ENCODE peak calls at places on chromosomes 7 and 10, in six cellular contexts. S is foreskin keratinocyte, T is NCI-H748 treated with DMSO at 0.1 percent for 48 hours, G is HFF-Myc, W is cerebellar cortex, A is HCT116. N is an unnamed sample.

GRCh38 chr10:79468015-79468560 is 22.7 kb upstream of the ZCCHC24 start:
- DNase-seq in T (no peak), G (no peak), W (no peak), S (no peak), A (no peak), N (no peak)

GRCh38 chr10:18157909-18158308 is 17.7 kb downstream of the CACNB2 start:
- DNase-seq in A (no peak), W (no peak), T (no peak), G (no peak), S (no peak), N (no peak)

GRCh38 chr7:20232848-20233247 is 15.7 kb upstream of the MACC1 start:
- DNase-seq in W (no peak), A (no peak), T (no peak), S (no peak), G (no peak), N (no peak)

GRCh38 chr10:88062798-88063472 is 199.5 kb downstream of the PTEN start:
- DNase-seq in A (no peak), G (no peak), T (no peak), W (no peak), S (no peak), N (no peak)

GRCh38 chr10:67676208-67676825 is 19.7 kb downstream of the CTNNA3 start:
- DNase-seq in T (no peak), S (no peak), G (no peak), W (no peak), A (no peak), N (no peak)

GRCh38 chr7:41107938-41108448 is 594.9 kb downstream of the INHBA start:
- DNase-seq in S (peak; percentile 99), A (no peak), T (no peak), W (no peak), G (no peak), N (no peak)

GRCh38 chr10:17756557-17757208 is 4.7 kb downstream of the TMEM236 start:
- DNase-seq in A (no peak), G (no peak), T (no peak), S (no peak), W (no peak), N (no peak)

GRCh38 chr7:1725199-1725701 is 55.2 kb downstream of the ELFN1 start:
- DNase-seq in A (no peak), G (peak; percentile 7), T (peak; percentile 67), W (peak; percentile 69), S (no peak), N (no peak)

GRCh38 chr10:28202941-28203352 is 99.9 kb downstream of the MPP7 start:
- DNase-seq in T (no peak), G (no peak), W (no peak), A (no peak), S (no peak), N (no peak)

GRCh38 chr7:25025218-25025671 is 45.3 kb upstream of the OSBPL3 start:
- DNase-seq in T (no peak), G (peak; percentile 78), W (no peak), A (no peak), S (peak; percentile 68), N (peak; percentile 35)

GRCh38 chr7:121369462-121369861 is 26.6 kb downstream of the FAM3C start:
- DNase-seq in G (no peak), A (no peak), S (no peak), T (no peak), W (no peak), N (no peak)

GRCh38 chr10:5343561-5343960 is 21.2 kb upstream of the UCN3 start:
- DNase-seq in W (no peak), T (no peak), A (no peak), S (no peak), G (peak; percentile 2), N (no peak)

GRCh38 chr10:102235598-102235920 is 5.8 kb downstream of the PITX3 start:
- DNase-seq in G (no peak), A (no peak), W (no peak), S (peak; percentile 53), T (no peak), N (no peak)

GRCh38 chr7:124459101-124460052 is 306.2 kb downstream of the GPR37 start:
- DNase-seq in G (peak; percentile 3), S (peak; percentile 40), W (no peak), A (no peak), T (no peak), N (no peak)

GRCh38 chr7:156576216-156577063 is 64.1 kb upstream of the RNF32 start:
- DNase-seq in T (no peak), S (no peak), W (no peak), A (no peak), G (no peak), N (no peak)

GRCh38 chr7:151756076-151756731 is 120.7 kb downstream of the PRKAG2 start:
- DNase-seq in G (peak; percentile 35), S (peak; percentile 29), A (peak; percentile 26), W (no peak), T (no peak), N (no peak)

GRCh38 chr10:111077715-111078504 is 1.1 kb downstream of the ADRA2A start:
- DNase-seq in A (no peak), T (no peak), G (no peak), S (no peak), W (peak; percentile 18), N (no peak)

GRCh38 chr10:74969530-74969929 is 141.9 kb upstream of the SAMD8 start:
- DNase-seq in G (no peak), W (no peak), A (no peak), T (no peak), S (no peak), N (no peak)

GRCh38 chr10:119135517-119135890 is 30.0 kb downstream of the SFXN4 start:
- DNase-seq in A (no peak), T (no peak), S (no peak), W (no peak), G (no peak), N (no peak)

GRCh38 chr10:107144490-107144889 is 20.0 kb downstream of the SORCS1 start:
- DNase-seq in A (no peak), G (no peak), S (no peak), W (no peak), T (no peak), N (no peak)

GRCh38 chr7:37516610-37517108 is 68.0 kb upstream of the ELMO1 start:
- DNase-seq in T (no peak), G (no peak), W (no peak), S (no peak), A (no peak), N (no peak)

GRCh38 chr7:106840342-106840741 is 24.7 kb upstream of the PIK3CG start:
- DNase-seq in T (no peak), A (no peak), S (peak; percentile 11), G (no peak), W (no peak), N (peak; percentile 47)

GRCh38 chr10:100186253-100186780 is 488 bp upstream of the ERLIN1 start:
- DNase-seq in S (no peak), A (no peak), T (peak; percentile 26), W (peak; percentile 54), G (no peak), N (no peak)

GRCh38 chr7:99559276-99559915 is 954 bp downstream of the ZNF655 start:
- DNase-seq in W (no peak), G (no peak), T (no peak), A (no peak), S (no peak), N (no peak)

GRCh38 chr7:90006988-90007387 is 147.3 kb upstream of the STEAP1 start:
- DNase-seq in S (no peak), G (no peak), A (no peak), W (no peak), T (peak; percentile 57), N (no peak)

GRCh38 chr7:149856-150636 is 42.3 kb upstream of the FAM20C start:
- DNase-seq in T (no peak), W (no peak), S (no peak), A (no peak), G (no peak), N (no peak)

GRCh38 chr10:27959093-27959715 is 39.7 kb downstream of the ODAD2 start:
- DNase-seq in A (no peak), S (no peak), G (no peak), T (no peak), W (no peak), N (no peak)

GRCh38 chr10:123269675-123270074 is 115.5 kb downstream of the BUB3 start:
- DNase-seq in G (no peak), A (no peak), T (no peak), W (no peak), S (no peak), N (no peak)

GRCh38 chr10:118445535-118445934 is 103.4 kb upstream of the FAM204A start:
- DNase-seq in W (no peak), S (no peak), A (no peak), T (no peak), G (no peak), N (no peak)

GRCh38 chr7:125599387-125599786 is 669.8 kb upstream of the POT1 start:
- DNase-seq in T (no peak), A (no peak), W (no peak), G (no peak), S (no peak), N (no peak)

GRCh38 chr7:79272066-79272669 is 181.3 kb downstream of the MAGI2 start:
- DNase-seq in A (peak; percentile 39), S (no peak), T (peak; percentile 22), W (no peak), G (peak; percentile 43), N (no peak)

GRCh38 chr10:64859911-64860310 is 1338.7 kb downstream of the REEP3 start:
- DNase-seq in W (no peak), T (no peak), S (no peak), A (no peak), G (no peak), N (no peak)

GRCh38 chr7:112937651-112938390 is 147.6 kb upstream of the TMEM168 start:
- DNase-seq in T (no peak), A (no peak), S (no peak), W (no peak), G (no peak), N (peak; percentile 24)

GRCh38 chr7:149494738-149495368 is 2.8 kb downstream of the ZNF746 start:
- DNase-seq in S (no peak), T (no peak), G (no peak), A (no peak), W (no peak), N (no peak)

GRCh38 chr7:28755255-28755654 is 202.9 kb downstream of the TRIL start:
- DNase-seq in G (no peak), W (no peak), A (no peak), T (no peak), S (no peak), N (peak; percentile 55)

N was measured in amniotic stem cell.